ENCODE peak calls at places on chromosomes 7 and 10, in ten cellular contexts. W is SK-MEL-5; Q is NCI-H1048; B is activated naive CD4-positive, alpha-beta T cell treated with Interleukin-2 at 50 U/mL for 16 hours; G is NCI-H1105; M is left ventricle myocardium inferior; J is neural progenitor cell; Z is NB4; U is EL; N is Caki2. L is an unnamed sample.

GRCh38 chr7:152640829-152641228 is 35.1 kb downstream of the XRCC2 start:
- DNase-seq in J (no peak), W (no peak), Z (no peak), N (no peak), M (no peak), Q (no peak), B (no peak), G (no peak), U (no peak), L (no peak)

GRCh38 chr10:84360634-84361365 is 32.4 kb downstream of the CCSER2 start:
- DNase-seq in B (no peak), Q (no peak), G (no peak), W (peak; percentile 11), M (no peak), J (no peak), N (no peak), U (peak; percentile 38), Z (peak; percentile 6), L (no peak)

GRCh38 chr7:38318803-38319416 is 45.5 kb upstream of the TARP start:
- DNase-seq in B (no peak), G (peak; percentile 61), M (no peak), Z (peak; percentile 93), W (peak; percentile 85), U (peak; percentile 86), N (peak; percentile 76), Q (no peak), J (peak; percentile 75), L (no peak)

GRCh38 chr10:12811725-12812310 is 189.7 kb downstream of the CCDC3 start:
- DNase-seq in B (no peak), U (no peak), Q (no peak), M (no peak), J (no peak), N (no peak), W (no peak), Z (no peak), G (no peak), L (no peak)

GRCh38 chr10:33421789-33422188 is 87.3 kb upstream of the NRP1 start:
- DNase-seq in U (peak; percentile 91), N (no peak), W (no peak), B (no peak), Z (no peak), M (no peak), Q (no peak), G (no peak), J (no peak), L (peak; percentile 50)

GRCh38 chr10:76202777-76203176 is 771.4 kb downstream of the LRMDA start:
- DNase-seq in J (no peak), Q (no peak), W (no peak), U (peak; percentile 22), Z (no peak), M (no peak), N (no peak), G (no peak), B (no peak), L (no peak)

GRCh38 chr10:113709221-113709838 is 29.6 kb downstream of the CASP7 start:
- DNase-seq in Q (no peak), B (no peak), Z (no peak), W (no peak), N (no peak), J (no peak), U (peak; percentile 82), G (no peak), M (no peak), L (no peak)

GRCh38 chr7:19177269-19177668 is 32.0 kb upstream of the FERD3L start:
- DNase-seq in B (no peak), J (no peak), W (no peak), M (no peak), Q (no peak), Z (peak; percentile 30), G (no peak), U (peak; percentile 4), N (peak; percentile 15), L (no peak)

GRCh38 chr7:84939888-84940287 is 247.0 kb downstream of the SEMA3D start:
- DNase-seq in Z (no peak), U (no peak), B (no peak), Q (no peak), W (no peak), N (no peak), G (no peak), J (no peak), M (no peak), L (peak; percentile 66)

GRCh38 chr7:104700336-104700735 is 313.7 kb upstream of the KMT2E start:
- DNase-seq in U (no peak), Z (no peak), M (no peak), W (peak; percentile 36), N (no peak), B (no peak), Q (no peak), G (no peak), J (no peak), L (no peak)

GRCh38 chr10:97547889-97548485 is 24.6 kb upstream of the ANKRD2 start:
- DNase-seq in W (no peak), M (no peak), Q (no peak), N (no peak), J (no peak), G (no peak), U (no peak), Z (no peak), B (no peak), L (no peak)

GRCh38 chr10:19245889-19246841 is 197.6 kb downstream of the MALRD1 start:
- DNase-seq in N (no peak), Z (no peak), J (no peak), U (no peak), W (no peak), B (no peak), Q (no peak), M (no peak), G (no peak), L (no peak)

GRCh38 chr10:22686347-22686746 is 28.0 kb downstream of the PIP4K2A start:
- DNase-seq in G (no peak), B (no peak), N (no peak), U (no peak), Z (peak; percentile 25), W (no peak), M (no peak), Q (no peak), J (no peak), L (no peak)

GRCh38 chr10:114188876-114189275 is 9.7 kb downstream of the TDRD1 start:
- DNase-seq in W (no peak), Q (no peak), J (no peak), N (no peak), G (no peak), U (no peak), Z (no peak), M (no peak), B (no peak), L (no peak)

GRCh38 chr10:117496616-117497028 is 45.9 kb upstream of the EMX2 start:
- DNase-seq in N (peak; percentile 81), W (peak; percentile 82), Z (peak; percentile 80), G (peak; percentile 41), U (peak; percentile 75), B (peak; percentile 73), Q (peak; percentile 15), J (peak; percentile 90), M (peak; percentile 76), L (peak; percentile 80)

L was measured in aorta.